ENCODE peak calls at places on chromosomes 4 and X, in five cellular contexts. One of them, this sample, is unnamed.
A peak's percentile ranks its signal among the peaks of the same experiment; 100 is the strongest.

GRCh38 chrX:31036895-31037294 is 34.9 kb downstream of the FTHL17 start:
- DNase-seq in colonic mucosa: peak; percentile 30
- DNase-seq in fibroblast of lung: peak; percentile 45
- DNase-seq in GM12865: peak; percentile 50
- DNase-seq in mesothelial cell of epicardium: no peak
- DNase-seq in this sample: no peak

GRCh38 chr4:7367894-7368293 is 66.8 kb downstream of the PSAPL1 start:
- DNase-seq in colonic mucosa: no peak
- DNase-seq in mesothelial cell of epicardium: no peak
- DNase-seq in fibroblast of lung: peak; percentile 41
- DNase-seq in GM12865: no peak
- DNase-seq in this sample: no peak

GRCh38 chr4:52987401-52988056 is 125.4 kb downstream of the RASL11B start:
- DNase-seq in mesothelial cell of epicardium: no peak
- DNase-seq in fibroblast of lung: peak; percentile 27
- DNase-seq in GM12865: no peak
- DNase-seq in colonic mucosa: no peak
- DNase-seq in this sample: no peak

GRCh38 chr4:41692717-41693345 is 55.7 kb downstream of the PHOX2B start:
- DNase-seq in colonic mucosa: peak; percentile 35
- DNase-seq in mesothelial cell of epicardium: peak; percentile 64
- DNase-seq in fibroblast of lung: peak; percentile 46
- DNase-seq in GM12865: peak; percentile 67
- DNase-seq in this sample: no peak

GRCh38 chr4:10582966-10583365 is 101.6 kb downstream of the CLNK start:
- DNase-seq in GM12865: no peak
- DNase-seq in mesothelial cell of epicardium: no peak
- DNase-seq in fibroblast of lung: peak; percentile 68
- DNase-seq in colonic mucosa: no peak
- DNase-seq in this sample: no peak

GRCh38 chr4:20043992-20044391 is 207.7 kb upstream of the SLIT2 start:
- DNase-seq in colonic mucosa: no peak
- DNase-seq in mesothelial cell of epicardium: no peak
- DNase-seq in fibroblast of lung: no peak
- DNase-seq in GM12865: no peak
- DNase-seq in this sample: no peak

GRCh38 chr4:173485164-173485563 is 44.9 kb downstream of the HAND2 start:
- DNase-seq in mesothelial cell of epicardium: no peak
- DNase-seq in fibroblast of lung: peak; percentile 61
- DNase-seq in GM12865: no peak
- DNase-seq in colonic mucosa: no peak
- DNase-seq in this sample: no peak

GRCh38 chrX:147884958-147885357 is 26.8 kb upstream of the FMR1 start:
- DNase-seq in colonic mucosa: no peak
- DNase-seq in fibroblast of lung: no peak
- DNase-seq in mesothelial cell of epicardium: no peak
- DNase-seq in GM12865: peak; percentile 43
- DNase-seq in this sample: no peak

GRCh38 chr4:164956766-164957643 is 20.5 kb downstream of the TRIM61 start:
- DNase-seq in fibroblast of lung: peak; percentile 69
- DNase-seq in colonic mucosa: peak; percentile 91
- DNase-seq in mesothelial cell of epicardium: peak; percentile 81
- DNase-seq in GM12865: peak; percentile 94
- DNase-seq in this sample: no peak

GRCh38 chrX:100376581-100376980 is 33.5 kb downstream of the PCDH19 start:
- DNase-seq in colonic mucosa: no peak
- DNase-seq in mesothelial cell of epicardium: no peak
- DNase-seq in GM12865: no peak
- DNase-seq in fibroblast of lung: peak; percentile 6
- DNase-seq in this sample: no peak

GRCh38 chrX:40108959-40109287 is 11.2 kb upstream of the BCOR start:
- DNase-seq in GM12865: peak; percentile 56
- DNase-seq in fibroblast of lung: peak; percentile 78
- DNase-seq in mesothelial cell of epicardium: peak; percentile 82
- DNase-seq in colonic mucosa: peak; percentile 79
- DNase-seq in this sample: peak; percentile 91

GRCh38 chr4:10106421-10107039 is 10.1 kb downstream of the WDR1 start:
- DNase-seq in colonic mucosa: peak; percentile 58
- DNase-seq in GM12865: peak; percentile 31
- DNase-seq in fibroblast of lung: peak; percentile 98
- DNase-seq in mesothelial cell of epicardium: no peak
- DNase-seq in this sample: peak; percentile 90

GRCh38 chrX:20665441-20665840 is 398.7 kb upstream of the RPS6KA3 start:
- DNase-seq in mesothelial cell of epicardium: no peak
- DNase-seq in colonic mucosa: no peak
- DNase-seq in GM12865: no peak
- DNase-seq in fibroblast of lung: no peak
- DNase-seq in this sample: no peak

GRCh38 chr4:37666625-37667071 is 19.5 kb downstream of the RELL1 start:
- DNase-seq in GM12865: peak; percentile 37
- DNase-seq in mesothelial cell of epicardium: no peak
- DNase-seq in fibroblast of lung: peak; percentile 94
- DNase-seq in colonic mucosa: peak; percentile 54
- DNase-seq in this sample: no peak

GRCh38 chrX:1239681-1240142 is 27.3 kb upstream of the CRLF2 start:
- DNase-seq in colonic mucosa: peak; percentile 42
- DNase-seq in mesothelial cell of epicardium: no peak
- DNase-seq in fibroblast of lung: no peak
- DNase-seq in GM12865: peak; percentile 81
- DNase-seq in this sample: no peak

GRCh38 chr4:102815981-102816380 is 11.4 kb downstream of the UBE2D3 start:
- DNase-seq in fibroblast of lung: peak; percentile 93
- DNase-seq in GM12865: no peak
- DNase-seq in colonic mucosa: no peak
- DNase-seq in mesothelial cell of epicardium: no peak
- DNase-seq in this sample: no peak

GRCh38 chr4:117400039-117400835 is 314.9 kb upstream of the TRAM1L1 start:
- DNase-seq in fibroblast of lung: peak; percentile 89
- DNase-seq in mesothelial cell of epicardium: no peak
- DNase-seq in GM12865: no peak
- DNase-seq in colonic mucosa: no peak
- DNase-seq in this sample: no peak

GRCh38 chr4:52894408-52894807 is 32.3 kb downstream of the RASL11B start:
- DNase-seq in GM12865: no peak
- DNase-seq in mesothelial cell of epicardium: no peak
- DNase-seq in fibroblast of lung: peak; percentile 41
- DNase-seq in colonic mucosa: no peak
- DNase-seq in this sample: no peak

GRCh38 chr4:56828784-56829535 is 7.5 kb upstream of the SPINK2 start:
- DNase-seq in GM12865: peak; percentile 37
- DNase-seq in colonic mucosa: no peak
- DNase-seq in fibroblast of lung: peak; percentile 92
- DNase-seq in mesothelial cell of epicardium: no peak
- DNase-seq in this sample: no peak

GRCh38 chr4:35912174-35912573 is 332.1 kb downstream of the ARAP2 start:
- DNase-seq in colonic mucosa: no peak
- DNase-seq in GM12865: peak; percentile 68
- DNase-seq in mesothelial cell of epicardium: no peak
- DNase-seq in fibroblast of lung: no peak
- DNase-seq in this sample: no peak

GRCh38 chrX:41333994-41334865 is at the start of gene DDX3X:
- DNase-seq in fibroblast of lung: peak; percentile 87
- DNase-seq in GM12865: peak; percentile 92
- DNase-seq in mesothelial cell of epicardium: peak; percentile 78
- DNase-seq in colonic mucosa: peak; percentile 94
- DNase-seq in this sample: peak; percentile 94

GRCh38 chr4:8028884-8029568 is 89.4 kb upstream of the AFAP1 start:
- DNase-seq in fibroblast of lung: no peak
- DNase-seq in colonic mucosa: no peak
- DNase-seq in mesothelial cell of epicardium: no peak
- DNase-seq in GM12865: no peak
- DNase-seq in this sample: no peak

DNA sequence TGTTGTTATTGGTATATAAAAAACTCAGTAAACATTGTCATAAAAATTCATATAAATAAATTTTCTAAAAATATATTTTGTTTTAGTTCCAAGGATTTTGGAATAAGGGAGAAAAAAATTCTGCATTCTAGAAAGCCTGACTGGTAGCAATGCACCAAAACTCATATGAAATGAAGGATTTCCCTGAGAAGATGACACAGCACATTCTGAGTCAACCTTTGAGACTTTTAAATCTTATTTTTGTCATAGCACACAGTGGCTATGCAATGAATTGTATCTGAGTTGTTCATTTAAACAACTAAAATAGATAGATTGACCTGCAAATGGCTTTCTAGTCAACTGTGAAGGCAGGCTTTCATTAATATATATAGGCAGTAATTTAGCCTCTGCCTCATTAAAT is 239.1 kb upstream of the NEIL3 start:
- DNase-seq in mesothelial cell of epicardium: no peak
- DNase-seq in GM12865: no peak
- DNase-seq in colonic mucosa: no peak
- DNase-seq in fibroblast of lung: no peak
- DNase-seq in this sample: no peak
- TF ChIP-seq CTCF in mesothelial cell of epicardium: no peak
- TF ChIP-seq CTCF in GM12865: no peak
- TF ChIP-seq CTCF in colonic mucosa: no peak
- TF ChIP-seq CTCF in fibroblast of lung: no peak
- TF ChIP-seq CTCF in this sample: no peak

DNA sequence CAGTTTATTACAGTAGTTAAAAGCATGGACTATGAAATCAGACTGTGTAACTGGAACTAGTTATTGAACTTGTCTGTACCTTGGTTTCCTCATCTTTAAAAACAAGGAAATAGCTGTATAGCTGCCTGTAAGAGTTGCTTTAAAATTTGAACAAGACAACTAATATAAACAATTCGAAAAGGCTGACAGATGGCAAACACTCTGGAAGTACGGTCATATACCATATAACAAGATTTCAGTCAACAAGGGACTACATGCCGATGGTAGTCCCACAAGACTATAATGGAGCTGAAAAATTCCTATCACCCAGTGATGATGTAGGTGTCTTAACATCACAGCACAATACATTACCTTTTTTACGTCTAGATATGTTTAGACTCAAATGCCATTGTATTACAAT is 78.7 kb downstream of the CNOT6L start:
- DNase-seq in colonic mucosa: no peak
- DNase-seq in GM12865: no peak
- DNase-seq in fibroblast of lung: no peak
- DNase-seq in mesothelial cell of epicardium: no peak
- DNase-seq in this sample: no peak
- TF ChIP-seq CTCF in colonic mucosa: no peak
- TF ChIP-seq CTCF in GM12865: no peak
- TF ChIP-seq CTCF in fibroblast of lung: no peak
- TF ChIP-seq CTCF in mesothelial cell of epicardium: no peak
- TF ChIP-seq CTCF in this sample: no peak

GRCh38 chr4:141711211-141711610 is 74.8 kb downstream of the IL15 start:
- DNase-seq in fibroblast of lung: peak; percentile 30
- DNase-seq in GM12865: peak; percentile 35
- DNase-seq in colonic mucosa: no peak
- DNase-seq in mesothelial cell of epicardium: no peak
- DNase-seq in this sample: no peak
- TF ChIP-seq CTCF in fibroblast of lung: peak; percentile 79
- TF ChIP-seq CTCF in GM12865: peak; percentile 51
- TF ChIP-seq CTCF in colonic mucosa: peak; percentile 48
- TF ChIP-seq CTCF in mesothelial cell of epicardium: peak; percentile 40
- TF ChIP-seq CTCF in this sample: peak; percentile 77

GRCh38 chr4:13859423-13859822 is 231.9 kb upstream of the BOD1L1 start:
- DNase-seq in fibroblast of lung: no peak
- DNase-seq in mesothelial cell of epicardium: no peak
- DNase-seq in GM12865: no peak
- DNase-seq in colonic mucosa: no peak
- DNase-seq in this sample: no peak

GRCh38 chr4:13857800-13858199 is 230.3 kb upstream of the BOD1L1 start:
- DNase-seq in mesothelial cell of epicardium: no peak
- DNase-seq in GM12865: no peak
- DNase-seq in colonic mucosa: no peak
- DNase-seq in fibroblast of lung: no peak
- DNase-seq in this sample: no peak

GRCh38 chr4:13857397-13857796 is 229.9 kb upstream of the BOD1L1 start:
- DNase-seq in GM12865: no peak
- DNase-seq in fibroblast of lung: no peak
- DNase-seq in colonic mucosa: no peak
- DNase-seq in mesothelial cell of epicardium: no peak
- DNase-seq in this sample: no peak

GRCh38 chr4:13856387-13856786 is 228.9 kb upstream of the BOD1L1 start:
- DNase-seq in colonic mucosa: no peak
- DNase-seq in GM12865: no peak
- DNase-seq in fibroblast of lung: no peak
- DNase-seq in mesothelial cell of epicardium: no peak
- DNase-seq in this sample: no peak

GRCh38 chr4:13860126-13860525 is 232.6 kb upstream of the BOD1L1 start:
- DNase-seq in colonic mucosa: no peak
- DNase-seq in GM12865: no peak
- DNase-seq in mesothelial cell of epicardium: no peak
- DNase-seq in fibroblast of lung: no peak
- DNase-seq in this sample: no peak
- TF ChIP-seq CTCF in colonic mucosa: no peak
- TF ChIP-seq CTCF in GM12865: no peak
- TF ChIP-seq CTCF in mesothelial cell of epicardium: no peak
- TF ChIP-seq CTCF in fibroblast of lung: no peak
- TF ChIP-seq CTCF in this sample: no peak

This sample was measured in osteocyte.